ENCODE peak calls at places on chromosomes 3 and 15, in eight cellular contexts. U, B, J, O, M, E, Z and X are unnamed samples.

GRCh38 chr3:38960042-38960622 is 91.6 kb downstream of the SCN11A start:
- DNase-seq in U (no peak), B (no peak), J (no peak), O (no peak), M (no peak), E (peak), Z (no peak), X (no peak)

GRCh38 chr3:194373912-194374311 is 4.4 kb upstream of the LRRC15 start:
- DNase-seq in U (no peak), B (no peak), J (no peak), O (no peak), M (no peak), E (no peak), Z (no peak), X (no peak)

GRCh38 chr15:97861529-97861928 is 99.0 kb upstream of the ARRDC4 start:
- DNase-seq in U (no peak), B (no peak), J (no peak), O (no peak), M (no peak), E (no peak), Z (no peak), X (no peak)

GRCh38 chr3:8499181-8499611 is 2.4 kb upstream of the LMCD1 start:
- DNase-seq in U (no peak), B (peak), J (no peak), O (peak), M (no peak), E (no peak), Z (no peak), X (no peak)

GRCh38 chr3:136343446-136343845 is 93.3 kb downstream of the PCCB start:
- DNase-seq in U (no peak), B (no peak), J (no peak), O (no peak), M (no peak), E (no peak), Z (no peak), X (no peak)

GRCh38 chr3:82178291-82178690 is 416.8 kb upstream of the GBE1 start:
- DNase-seq in U (no peak), B (no peak), J (no peak), O (no peak), M (no peak), E (no peak), Z (no peak), X (no peak)

GRCh38 chr3:164332856-164333802 is 745.2 kb downstream of the SI start:
- DNase-seq in U (no peak), B (no peak), J (peak), O (peak), M (no peak), E (no peak), Z (no peak), X (no peak)

GRCh38 chr15:36426696-36427095 is 152.7 kb upstream of the CDIN1 start:
- DNase-seq in U (no peak), B (no peak), J (no peak), O (no peak), M (no peak), E (peak), Z (no peak), X (no peak)

GRCh38 chr3:78908236-78908635 is 859.6 kb downstream of the ROBO1 start:
- DNase-seq in U (no peak), B (no peak), J (no peak), O (no peak), M (no peak), E (peak), Z (no peak), X (no peak)

GRCh38 chr15:77419050-77419835 is 661 bp downstream of the PEAK1 start:
- DNase-seq in U (peak), B (peak), J (peak), O (peak), M (peak), E (peak), Z (peak), X (peak)

GRCh38 chr3:123936400-123936799 is 24.6 kb downstream of the CCDC14 start:
- DNase-seq in U (no peak), B (no peak), J (no peak), O (no peak), M (no peak), E (no peak), Z (no peak), X (no peak)

GRCh38 chr3:79767953-79768282 is at the start of gene ROBO1:
- DNase-seq in U (no peak), B (no peak), J (peak), O (peak), M (no peak), E (no peak), Z (no peak), X (no peak)

GRCh38 chr3:35602395-35602936 is 36.9 kb upstream of the ARPP21 start:
- DNase-seq in U (no peak), B (no peak), J (no peak), O (no peak), M (no peak), E (no peak), Z (peak), X (no peak)

GRCh38 chr3:67719333-67719732 is 64.9 kb upstream of the SUCLG2 start:
- DNase-seq in U (no peak), B (no peak), J (peak), O (no peak), M (no peak), E (no peak), Z (no peak), X (no peak)

GRCh38 chr15:92848852-92849598 is 51.1 kb upstream of the CHD2 start:
- DNase-seq in U (no peak), B (no peak), J (peak), O (no peak), M (no peak), E (peak), Z (no peak), X (no peak)

GRCh38 chr15:67433495-67434099 is 87.3 kb upstream of the C15orf61 start:
- DNase-seq in U (peak), B (peak), J (peak), O (peak), M (no peak), E (peak), Z (no peak), X (no peak)

GRCh38 chr3:175585898-175586297 is 726.8 kb downstream of the NAALADL2 start:
- DNase-seq in U (no peak), B (no peak), J (peak), O (no peak), M (no peak), E (peak), Z (no peak), X (no peak)

GRCh38 chr3:11641316-11641682 is 2.4 kb downstream of the VGLL4 start:
- DNase-seq in U (no peak), B (no peak), J (no peak), O (no peak), M (no peak), E (peak), Z (no peak), X (no peak)

GRCh38 chr3:88203537-88204143 is 53.9 kb downstream of the C3orf38 start:
- DNase-seq in U (peak), B (peak), J (peak), O (peak), M (peak), E (peak), Z (peak), X (peak)

GRCh38 chr15:67296188-67296587 is 41.6 kb downstream of the IQCH start:
- DNase-seq in U (no peak), B (no peak), J (no peak), O (peak), M (no peak), E (no peak), Z (no peak), X (no peak)

GRCh38 chr3:52090131-52090548 is 33.8 kb upstream of the DUSP7 start:
- DNase-seq in U (no peak), B (no peak), J (peak), O (no peak), M (no peak), E (peak), Z (no peak), X (no peak)

GRCh38 chr3:18127181-18127863 is 297.8 kb downstream of the SATB1 start:
- DNase-seq in U (no peak), B (no peak), J (no peak), O (peak), M (no peak), E (no peak), Z (no peak), X (no peak)

GRCh38 chr3:44894485-44894884 is 20.1 kb downstream of the TGM4 start:
- DNase-seq in U (no peak), B (no peak), J (no peak), O (peak), M (no peak), E (no peak), Z (no peak), X (no peak)

GRCh38 chr15:95292790-95293450 is 1037.6 kb upstream of the NR2F2 start:
- DNase-seq in U (no peak), B (peak), J (no peak), O (no peak), M (no peak), E (no peak), Z (no peak), X (no peak)

GRCh38 chr15:31439328-31439727 is 112.7 kb downstream of the KLF13 start:
- DNase-seq in U (no peak), B (no peak), J (no peak), O (peak), M (no peak), E (peak), Z (no peak), X (no peak)
- TF ChIP-seq CTCF in U (peak), B (no peak), J (peak), O (peak), M (peak), E (peak), Z (no peak), X (peak)

DNA sequence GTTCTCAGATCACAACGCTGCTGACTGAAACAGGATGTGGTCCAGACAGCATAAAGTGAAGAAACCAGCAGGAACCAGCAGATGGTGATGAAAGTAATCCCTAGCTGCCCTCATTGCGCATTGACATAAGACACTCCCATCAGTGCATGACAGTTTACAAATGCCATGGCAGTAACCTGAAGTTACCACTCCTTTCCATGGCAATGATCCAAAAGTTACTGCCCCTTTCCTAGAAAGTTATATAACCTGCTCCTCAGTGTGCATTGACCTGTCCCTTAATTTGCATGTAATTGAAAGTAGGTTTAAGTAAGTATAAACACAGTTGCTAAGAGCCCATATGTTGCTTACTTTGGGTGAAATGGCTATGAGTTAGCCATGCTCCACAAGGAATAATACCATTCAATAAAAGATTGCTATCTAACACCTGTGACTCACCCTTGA is 149.1 kb upstream of the CD96 start:
- DNase-seq in U (no peak), B (peak), J (no peak), O (peak), M (no peak), E (no peak), Z (no peak), X (no peak)
- TF ChIP-seq CTCF in U (no peak), B (no peak), J (no peak), O (no peak), M (no peak), E (no peak), Z (no peak), X (no peak)

DNA sequence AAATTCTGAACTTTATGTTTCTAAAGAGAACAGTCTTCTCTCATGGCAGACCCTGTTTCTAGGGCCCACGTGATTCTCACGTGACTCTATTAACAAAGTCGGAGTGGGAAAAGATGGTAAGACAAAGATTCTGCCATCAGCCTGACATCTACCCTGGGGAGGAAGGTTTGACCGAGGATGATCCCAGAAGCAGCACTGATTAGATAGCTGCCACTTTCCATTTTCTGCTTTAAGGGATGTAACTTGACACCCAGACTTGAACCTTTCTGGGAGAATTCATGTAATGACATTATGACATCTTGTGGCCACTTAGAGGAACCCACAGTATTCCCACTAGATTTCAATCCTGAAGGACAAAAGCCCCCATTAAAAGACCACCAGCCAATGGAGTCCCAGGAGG is 480.3 kb upstream of the PROK2 start:
- DNase-seq in U (no peak), B (no peak), J (no peak), O (peak), M (no peak), E (peak), Z (no peak), X (no peak)
- TF ChIP-seq CTCF in U (peak), B (no peak), J (peak), O (peak), M (no peak), E (peak), Z (peak), X (peak)

GRCh38 chr3:64166584-64167155 is 58.6 kb downstream of the PRICKLE2 start:
- DNase-seq in U (no peak), B (no peak), J (no peak), O (peak), M (no peak), E (no peak), Z (no peak), X (no peak)
- TF ChIP-seq CTCF in U (peak), B (no peak), J (peak), O (peak), M (no peak), E (peak), Z (no peak), X (no peak)

GRCh38 chr3:141064255-141064926 is 13.2 kb downstream of the SPSB4 start:
- DNase-seq in U (no peak), B (no peak), J (no peak), O (no peak), M (no peak), E (no peak), Z (no peak), X (no peak)

GRCh38 chr3:141065841-141066592 is 14.9 kb downstream of the SPSB4 start:
- DNase-seq in U (no peak), B (no peak), J (no peak), O (no peak), M (no peak), E (no peak), Z (no peak), X (no peak)

GRCh38 chr3:141066593-141066860 is 15.4 kb downstream of the SPSB4 start:
- DNase-seq in U (no peak), B (no peak), J (no peak), O (no peak), M (no peak), E (no peak), Z (no peak), X (no peak)

GRCh38 chr3:141063831-141064230 is 12.7 kb downstream of the SPSB4 start:
- DNase-seq in U (no peak), B (no peak), J (no peak), O (no peak), M (no peak), E (no peak), Z (no peak), X (no peak)

DNA sequence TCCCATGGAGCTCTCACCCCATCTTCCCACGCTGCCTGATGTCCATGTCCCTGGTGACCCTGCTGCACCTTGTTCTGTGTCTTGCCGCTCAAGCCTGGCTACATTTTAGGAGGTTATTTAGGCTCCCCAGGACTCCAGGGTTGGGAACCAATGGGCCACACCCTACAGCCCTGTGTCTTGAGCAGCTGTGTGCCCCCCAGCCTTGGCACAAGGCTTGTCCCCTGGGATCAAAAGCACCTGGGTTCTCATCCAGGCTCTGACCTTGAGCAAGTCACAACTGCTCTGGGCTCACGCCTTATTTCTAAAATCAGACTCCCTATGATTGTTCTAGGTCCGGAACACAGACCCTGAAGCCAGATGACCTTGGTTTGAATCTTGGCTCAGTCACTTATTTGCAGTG is 14.1 kb downstream of the SPSB4 start:
- DNase-seq in U (no peak), B (no peak), J (no peak), O (no peak), M (no peak), E (no peak), Z (no peak), X (no peak)
- TF ChIP-seq CTCF in U (no peak), B (no peak), J (no peak), O (no peak), M (no peak), E (no peak), Z (no peak), X (no peak)